ENCODE peak calls at places on chromosome 9, in five cellular contexts. H is GM23248, G is fibroblast of pulmonary artery, Q is transverse colon, B is lower leg skin. C is an unnamed sample.

GRCh38 chr9:22244141-22245011 is 202.2 kb upstream of the DMRTA1 start:
- DNase-seq in B (no peak), H (peak), Q (peak), G (peak), C (no peak)

GRCh38 chr9:137956039-137956438 is 78.5 kb downstream of the CACNA1B start:
- DNase-seq in H (no peak), Q (no peak), B (no peak), G (no peak), C (no peak)

GRCh38 chr9:135450956-135451355 is 28.6 kb upstream of the PPP1R26 start:
- DNase-seq in H (no peak), B (no peak), G (no peak), Q (no peak), C (no peak)

GRCh38 chr9:135095470-135096407 is 8.3 kb downstream of the OLFM1 start:
- DNase-seq in Q (no peak), B (no peak), G (no peak), H (no peak), C (no peak)

GRCh38 chr9:134702291-134702690 is 60.7 kb downstream of the COL5A1 start:
- DNase-seq in B (no peak), G (no peak), Q (no peak), H (no peak), C (no peak)

GRCh38 chr9:101027733-101028345 is 688 bp upstream of the PLPPR1 start:
- DNase-seq in G (no peak), Q (no peak), B (no peak), H (no peak), C (no peak)

GRCh38 chr9:7185612-7186011 is 427.8 kb downstream of the KDM4C start:
- DNase-seq in H (peak), Q (no peak), B (peak), G (peak), C (no peak)

GRCh38 chr9:35163413-35163812 is 1.6 kb downstream of the UNC13B start:
- DNase-seq in G (no peak), H (no peak), Q (no peak), B (no peak), C (no peak)

GRCh38 chr9:78130004-78130403 is 98.4 kb upstream of the GNAQ start:
- DNase-seq in B (no peak), G (peak), H (no peak), Q (no peak), C (peak)

GRCh38 chr9:25964239-25964638 is 286.0 kb upstream of the TUSC1 start:
- DNase-seq in G (peak), B (no peak), H (peak), Q (no peak), C (peak)

GRCh38 chr9:96022445-96023031 is 147.0 kb downstream of the ERCC6L2 start:
- DNase-seq in B (no peak), G (no peak), H (no peak), Q (peak), C (no peak)
- H3K4me3 ChIP-seq in B (no peak), G (no peak), H (no peak), Q (peak), C (no peak)

GRCh38 chr9:129626944-129627297 is 958 bp downstream of the NTMT1 start:
- DNase-seq in B (no peak), Q (no peak), H (peak), G (peak), C (no peak)

GRCh38 chr9:129629251-129629650 is 3.3 kb downstream of the NTMT1 start:
- DNase-seq in H (no peak), B (no peak), G (no peak), Q (no peak), C (no peak)

GRCh38 chr9:129626079-129626943 is at the start of gene NTMT1:
- DNase-seq in Q (peak), H (peak), G (peak), B (peak), C (peak)

GRCh38 chr9:129628709-129629108 is 2.7 kb downstream of the NTMT1 start:
- DNase-seq in H (peak), B (no peak), G (no peak), Q (no peak), C (no peak)

GRCh38 chr9:129627556-129628492 is 1.9 kb downstream of the NTMT1 start:
- DNase-seq in G (no peak), Q (no peak), B (no peak), H (peak), C (no peak)
- H3K4me3 ChIP-seq in G (peak), Q (peak), B (no peak), H (peak), C (peak)

GRCh38 chr9:99948896-99949295 is 42.4 kb downstream of the STX17 start:
- DNase-seq in B (no peak), G (peak), H (no peak), Q (peak), C (no peak)

GRCh38 chr9:99948482-99948881 is 42.0 kb downstream of the STX17 start:
- DNase-seq in Q (no peak), B (no peak), H (no peak), G (no peak), C (no peak)

GRCh38 chr9:99947395-99947794 is 40.9 kb downstream of the STX17 start:
- DNase-seq in G (peak), H (no peak), Q (no peak), B (no peak), C (no peak)
- H3K4me3 ChIP-seq in G (no peak), H (no peak), Q (no peak), B (no peak), C (no peak)

GRCh38 chr9:119298076-119298853 is 71.0 kb downstream of the BRINP1 start:
- DNase-seq in G (no peak), Q (no peak), B (no peak), H (no peak), C (no peak)
- H3K4me3 ChIP-seq in G (no peak), Q (no peak), B (no peak), H (no peak), C (no peak)

DNA sequence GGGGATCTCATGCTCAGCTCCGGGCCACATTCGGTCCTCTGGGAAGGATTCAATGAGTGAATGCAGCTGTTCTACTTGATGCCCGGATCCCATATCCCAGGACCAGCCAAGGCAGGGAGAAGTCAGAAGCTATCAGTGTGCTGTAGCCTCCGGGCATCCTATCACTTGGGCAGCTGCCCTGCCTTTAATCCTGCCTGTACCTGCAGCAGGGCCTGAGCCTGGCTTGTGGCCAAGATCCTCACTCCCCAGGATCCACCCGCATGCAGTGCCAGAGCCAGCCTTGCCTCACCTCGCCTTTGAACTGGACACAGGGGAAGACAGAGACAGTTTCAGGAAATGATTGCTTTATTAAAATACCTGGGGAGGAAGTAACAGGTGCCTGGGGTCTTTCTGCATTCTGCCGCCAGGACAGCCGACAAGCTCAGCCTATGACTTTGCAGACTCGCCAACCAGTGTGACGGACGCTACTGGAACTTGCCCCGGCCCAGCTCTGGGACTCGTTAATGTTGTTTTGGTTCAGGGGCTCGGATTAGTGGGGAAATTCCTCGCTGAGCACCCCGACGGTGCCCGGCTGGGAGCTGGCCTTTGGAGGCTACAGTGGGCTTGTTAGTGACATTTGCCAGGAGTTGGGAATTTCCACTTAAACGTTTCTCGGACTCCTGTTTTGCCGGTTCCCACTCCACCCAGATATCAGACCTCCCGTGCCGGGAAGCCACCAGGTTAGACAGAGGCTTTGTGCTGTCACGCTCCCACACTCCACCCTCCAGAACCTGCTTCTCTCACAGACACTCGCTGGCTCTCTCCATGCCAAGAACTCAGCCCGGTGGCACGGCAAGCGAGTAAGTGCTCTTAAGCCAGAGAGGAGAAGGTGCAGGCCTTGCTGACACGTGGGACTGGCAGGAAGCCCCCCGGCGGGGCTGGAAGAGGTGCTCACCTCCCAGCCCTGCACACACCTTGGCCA is 721 bp downstream of the PTGES start:
- DNase-seq in G (no peak), Q (peak), H (peak), B (peak), C (no peak)
- H3K4me3 ChIP-seq in G (peak), Q (no peak), H (peak), B (peak), C (no peak)

GRCh38 chr9:97848582-97849237 is 4.3 kb upstream of the FOXE1 start:
- DNase-seq in G (no peak), Q (no peak), B (no peak), H (peak), C (no peak)

GRCh38 chr9:97845763-97846162 is 7.3 kb upstream of the FOXE1 start:
- DNase-seq in H (no peak), G (no peak), B (no peak), Q (no peak), C (no peak)

GRCh38 chr9:97848237-97848581 is 4.8 kb upstream of the FOXE1 start:
- DNase-seq in G (no peak), H (no peak), B (no peak), Q (no peak), C (no peak)

GRCh38 chr9:97846347-97846746 is 6.7 kb upstream of the FOXE1 start:
- DNase-seq in B (no peak), H (no peak), Q (no peak), G (no peak), C (no peak)

DNA sequence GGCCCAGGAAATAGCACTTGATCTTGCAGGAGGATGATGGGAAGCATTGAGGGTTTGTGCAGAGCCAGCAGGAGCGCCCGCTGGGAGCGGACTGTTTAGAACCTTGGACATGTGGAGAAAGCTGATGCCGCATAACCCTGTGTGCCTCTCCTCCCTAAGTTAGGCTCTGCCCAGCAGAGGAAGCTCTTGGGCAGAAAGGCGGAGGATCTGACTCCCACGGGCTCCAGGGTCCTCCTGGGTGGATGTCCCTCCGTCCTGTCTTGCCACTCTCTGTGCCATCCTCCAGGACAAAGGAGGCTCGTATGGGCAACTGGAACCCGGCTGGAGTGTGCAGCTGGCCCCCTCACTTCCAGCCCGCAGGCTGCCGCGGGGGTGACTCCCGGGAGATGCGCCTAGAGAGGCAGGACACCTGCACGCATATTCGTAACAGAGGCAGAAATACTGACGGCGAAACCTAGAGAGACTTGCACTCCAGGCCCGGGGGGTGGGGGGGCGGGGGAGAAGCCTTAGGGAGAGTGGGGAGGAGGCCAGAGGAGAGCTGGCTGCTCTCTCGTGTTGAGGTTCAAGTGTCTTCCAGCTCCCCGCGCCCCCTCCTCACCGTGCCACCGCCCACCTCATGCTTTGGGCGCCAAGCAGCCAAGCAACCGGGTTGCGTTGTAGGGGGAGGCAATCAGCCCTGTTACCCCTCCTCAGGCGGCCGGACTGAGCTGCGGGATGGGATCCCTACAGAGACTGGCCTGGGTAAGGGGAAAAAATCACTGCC is 5.4 kb upstream of the FOXE1 start:
- DNase-seq in B (no peak), Q (no peak), H (no peak), G (no peak), C (no peak)
- H3K4me3 ChIP-seq in B (no peak), Q (no peak), H (no peak), G (no peak), C (no peak)

GRCh38 chr9:967436-967835 is 9.0 kb upstream of the DMRT3 start:
- DNase-seq in H (no peak), Q (no peak), G (no peak), B (no peak), C (no peak)

GRCh38 chr9:969693-970309 is 6.7 kb upstream of the DMRT3 start:
- DNase-seq in G (no peak), Q (no peak), H (no peak), B (no peak), C (no peak)

GRCh38 chr9:966936-967335 is 9.5 kb upstream of the DMRT3 start:
- DNase-seq in H (no peak), B (no peak), Q (no peak), G (no peak), C (no peak)

GRCh38 chr9:969310-969692 is 7.2 kb upstream of the DMRT3 start:
- DNase-seq in H (no peak), Q (no peak), B (no peak), G (no peak), C (no peak)

GRCh38 chr9:967851-968641 is 8.4 kb upstream of the DMRT3 start:
- DNase-seq in Q (no peak), B (no peak), H (peak), G (no peak), C (no peak)
- H3K4me3 ChIP-seq in Q (no peak), B (no peak), H (no peak), G (no peak), C (no peak)

GRCh38 chr9:4762889-4763521 is 22.0 kb upstream of the AK3 start:
- DNase-seq in H (peak), G (peak), Q (peak), B (peak), C (no peak)

GRCh38 chr9:4764033-4764432 is 23.0 kb upstream of the AK3 start:
- DNase-seq in B (no peak), Q (no peak), H (no peak), G (no peak), C (no peak)

GRCh38 chr9:4756420-4756819 is 15.4 kb upstream of the AK3 start:
- DNase-seq in G (no peak), H (no peak), B (no peak), Q (no peak), C (no peak)

GRCh38 chr9:4760122-4760521 is 19.1 kb upstream of the AK3 start:
- DNase-seq in B (no peak), G (no peak), H (no peak), Q (no peak), C (no peak)

GRCh38 chr9:4762108-4762888 is 21.3 kb upstream of the AK3 start:
- DNase-seq in Q (peak), H (peak), G (peak), B (peak), C (peak)
- H3K4me3 ChIP-seq in Q (peak), H (no peak), G (no peak), B (no peak), C (no peak)

DNA sequence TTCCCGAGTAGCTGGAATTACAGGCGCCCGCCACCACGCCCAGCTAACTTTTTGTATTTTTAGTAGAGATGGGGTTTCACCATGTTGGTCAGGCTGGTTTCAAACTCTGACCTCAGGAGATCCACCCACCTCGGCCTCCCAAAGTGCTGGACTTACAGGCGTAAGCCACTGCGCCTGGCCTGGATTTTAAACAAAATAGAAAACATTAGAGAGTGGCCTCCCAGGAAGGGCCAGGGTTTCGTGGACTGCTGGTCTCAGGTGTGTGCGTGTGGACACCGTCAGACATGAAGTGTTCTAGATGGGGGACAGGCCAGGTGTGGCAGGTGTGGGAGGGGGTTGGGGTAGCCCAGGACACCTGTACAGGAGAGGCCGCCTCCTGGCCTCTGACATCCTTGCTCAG is 7.0 kb upstream of the GBGT1 start:
- DNase-seq in G (no peak), B (no peak), H (no peak), Q (no peak), C (no peak)
- H3K4me3 ChIP-seq in G (no peak), B (no peak), H (no peak), Q (no peak), C (no peak)